ENCODE peak calls at places on chromosomes 12 and 14, in eight cellular contexts. X, T, S, F, Y, J, G and M are unnamed samples.

GRCh38 chr12:46499901-46500300 is 127.3 kb upstream of the SLC38A2 start:
- DNase-seq in X (no peak), T (no peak), S (no peak), F (no peak), Y (no peak), J (no peak), G (no peak), M (no peak)

GRCh38 chr14:50085570-50086315 is 30.6 kb downstream of the VCPKMT start:
- DNase-seq in X (peak; percentile 77), T (peak; percentile 79), S (no peak), F (no peak), Y (no peak), J (peak; percentile 49), G (no peak), M (no peak)

GRCh38 chr12:121536058-121536928 is 44.5 kb downstream of the KDM2B start:
- DNase-seq in X (peak; percentile 88), T (peak; percentile 79), S (peak; percentile 26), F (no peak), Y (peak; percentile 53), J (no peak), G (peak; percentile 79), M (peak; percentile 88)

GRCh38 chr12:28506271-28506670 is 316.0 kb downstream of the CCDC91 start:
- DNase-seq in X (no peak), T (no peak), S (no peak), F (no peak), Y (no peak), J (no peak), G (no peak), M (no peak)

GRCh38 chr12:45273717-45274271 is 57.9 kb downstream of the ANO6 start:
- DNase-seq in X (peak; percentile 98), T (peak; percentile 95), S (no peak), F (peak; percentile 89), Y (no peak), J (peak; percentile 94), G (no peak), M (peak; percentile 47)

GRCh38 chr12:126807312-126807711 is 1459.7 kb upstream of the TMEM132C start:
- DNase-seq in X (no peak), T (no peak), S (no peak), F (no peak), Y (no peak), J (no peak), G (no peak), M (no peak)

GRCh38 chr12:124503305-124503704 is 64.1 kb downstream of the NCOR2 start:
- DNase-seq in X (no peak), T (no peak), S (no peak), F (no peak), Y (no peak), J (no peak), G (no peak), M (no peak)

GRCh38 chr14:101039755-101040138 is 136.2 kb upstream of the RTL1 start:
- DNase-seq in X (no peak), T (no peak), S (no peak), F (no peak), Y (no peak), J (no peak), G (no peak), M (no peak)

GRCh38 chr14:90374813-90375212 is 22.0 kb upstream of the CALM1 start:
- DNase-seq in X (no peak), T (no peak), S (no peak), F (no peak), Y (no peak), J (no peak), G (no peak), M (no peak)

GRCh38 chr14:90373887-90374286 is 22.9 kb upstream of the CALM1 start:
- DNase-seq in X (peak; percentile 29), T (peak; percentile 26), S (no peak), F (no peak), Y (no peak), J (no peak), G (no peak), M (no peak)

GRCh38 chr14:90368946-90369721 is 27.7 kb upstream of the CALM1 start:
- DNase-seq in X (peak; percentile 33), T (peak; percentile 10), S (no peak), F (no peak), Y (no peak), J (no peak), G (no peak), M (no peak)
- TF ChIP-seq CTCF in X (peak; percentile 16), T (no peak), S (no peak), F (peak; percentile 14), Y (no peak), J (no peak), G (peak; percentile 80), M (no peak)

GRCh38 chr14:104135904-104136471 is 2.4 kb upstream of the KIF26A start:
- DNase-seq in X (no peak), T (no peak), S (no peak), F (no peak), Y (no peak), J (no peak), G (no peak), M (no peak)
- TF ChIP-seq CTCF in X (no peak), T (no peak), S (no peak), F (no peak), Y (no peak), J (no peak), G (no peak), M (no peak)

GRCh38 chr14:93788557-93789365 is 476 bp upstream of the PRIMA1 start:
- DNase-seq in X (no peak), T (peak; percentile 1), S (peak; percentile 44), F (peak; percentile 66), Y (peak; percentile 18), J (no peak), G (no peak), M (peak; percentile 29)
- TF ChIP-seq CTCF in X (no peak), T (no peak), S (peak; percentile 32), F (peak; percentile 29), Y (no peak), J (no peak), G (no peak), M (no peak)

GRCh38 chr14:105398726-105399440 is 545 bp downstream of the TEX22 start:
- DNase-seq in X (peak; percentile 11), T (peak; percentile 32), S (no peak), F (no peak), Y (peak; percentile 65), J (no peak), G (no peak), M (no peak)
- TF ChIP-seq CTCF in X (no peak), T (no peak), S (no peak), F (no peak), Y (no peak), J (no peak), G (no peak), M (no peak)

GRCh38 chr12:132700212-132700913 is 10.3 kb upstream of the PGAM5 start:
- DNase-seq in X (peak; percentile 35), T (peak; percentile 70), S (no peak), F (no peak), Y (no peak), J (no peak), G (no peak), M (no peak)
- TF ChIP-seq CTCF in X (no peak), T (no peak), S (no peak), F (no peak), Y (no peak), J (no peak), G (no peak), M (no peak)

DNA sequence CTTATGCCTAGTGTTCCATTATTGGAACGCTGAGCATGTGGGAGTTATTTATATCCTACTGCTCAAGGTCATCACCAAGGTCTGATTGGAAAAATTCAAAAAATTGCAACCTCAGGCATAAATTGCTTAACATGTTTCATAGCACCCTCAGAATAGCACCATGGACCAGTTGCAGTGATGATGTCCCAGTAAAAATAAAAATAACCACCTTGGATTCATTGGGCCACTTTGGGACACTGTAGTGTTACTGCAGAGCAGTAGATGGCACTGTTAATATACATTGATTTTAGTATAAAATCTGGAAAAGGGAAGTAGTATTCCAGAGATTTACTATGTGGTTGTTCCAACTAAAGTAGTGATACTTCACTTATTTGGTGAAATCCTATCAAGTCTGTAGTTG is 31.0 kb upstream of the PTCSC3 start:
- DNase-seq in X (peak; percentile 10), T (peak; percentile 3), S (no peak), F (no peak), Y (no peak), J (no peak), G (no peak), M (no peak)
- TF ChIP-seq CTCF in X (peak; percentile 52), T (peak; percentile 14), S (peak; percentile 40), F (peak; percentile 35), Y (no peak), J (no peak), G (no peak), M (no peak)

GRCh38 chr14:98769326-98769725 is 502.7 kb downstream of the BCL11B start:
- DNase-seq in X (no peak), T (no peak), S (no peak), F (no peak), Y (no peak), J (no peak), G (no peak), M (no peak)
- TF ChIP-seq CTCF in X (no peak), T (no peak), S (no peak), F (no peak), Y (no peak), J (no peak), G (no peak), M (no peak)

GRCh38 chr14:56147980-56148901 is 30.0 kb downstream of the PELI2 start:
- DNase-seq in X (no peak), T (no peak), S (no peak), F (no peak), Y (no peak), J (no peak), G (no peak), M (no peak)

GRCh38 chr14:56150018-56150417 is 31.8 kb downstream of the PELI2 start:
- DNase-seq in X (no peak), T (no peak), S (no peak), F (no peak), Y (no peak), J (no peak), G (no peak), M (no peak)

GRCh38 chr14:56153271-56153670 is 35.1 kb downstream of the PELI2 start:
- DNase-seq in X (peak; percentile 32), T (peak; percentile 60), S (no peak), F (no peak), Y (no peak), J (no peak), G (no peak), M (no peak)

GRCh38 chr14:56152221-56152620 is 34.0 kb downstream of the PELI2 start:
- DNase-seq in X (no peak), T (no peak), S (no peak), F (no peak), Y (no peak), J (no peak), G (no peak), M (no peak)

GRCh38 chr14:56150645-56151345 is 32.6 kb downstream of the PELI2 start:
- DNase-seq in X (no peak), T (no peak), S (no peak), F (no peak), Y (no peak), J (no peak), G (no peak), M (no peak)
- TF ChIP-seq CTCF in X (no peak), T (no peak), S (no peak), F (no peak), Y (no peak), J (no peak), G (no peak), M (no peak)

DNA sequence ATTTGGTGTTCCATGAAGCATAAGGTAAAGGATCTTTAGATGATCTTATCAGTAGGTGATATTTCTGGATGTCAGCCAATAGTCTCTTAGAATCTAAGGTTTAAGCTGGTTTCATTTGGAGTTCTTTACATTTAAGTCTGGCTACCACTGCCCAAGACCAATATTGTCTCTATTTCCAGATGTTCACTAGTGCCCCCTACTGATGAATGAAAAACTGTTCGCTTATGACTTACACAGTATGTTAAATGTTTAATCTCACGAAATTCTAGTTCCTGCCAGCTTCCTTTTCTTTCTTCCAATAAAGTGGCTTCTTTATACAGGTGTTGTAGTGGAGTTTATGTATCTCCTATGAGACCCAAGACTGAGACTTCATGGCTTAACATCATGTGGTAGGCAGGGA is 31.8 kb upstream of the MIS18BP1 start:
- DNase-seq in X (no peak), T (peak; percentile 9), S (no peak), F (no peak), Y (no peak), J (no peak), G (no peak), M (no peak)
- TF ChIP-seq CTCF in X (no peak), T (no peak), S (no peak), F (no peak), Y (peak; percentile 42), J (no peak), G (no peak), M (no peak)